ENCODE peak calls at places on chromosome 12, in five cellular contexts. One of them, this sample, is unnamed.

GRCh38 chr12:96343347-96343954 is 56.8 kb downstream of the CDK17 start:
- DNase-seq in keratinocyte: no peak
- DNase-seq in BJ: no peak
- DNase-seq in suprapubic skin: no peak
- DNase-seq in adrenal gland: no peak
- DNase-seq in this sample: no peak

GRCh38 chr12:77152623-77153193 is 87.3 kb upstream of the E2F7 start:
- DNase-seq in keratinocyte: no peak
- DNase-seq in BJ: no peak
- DNase-seq in suprapubic skin: no peak
- DNase-seq in adrenal gland: no peak
- DNase-seq in this sample: peak; percentile 35

GRCh38 chr12:132176920-132177551 is 32.8 kb downstream of the NOC4L start:
- DNase-seq in keratinocyte: no peak
- DNase-seq in BJ: no peak
- DNase-seq in suprapubic skin: no peak
- DNase-seq in adrenal gland: no peak
- DNase-seq in this sample: no peak

GRCh38 chr12:39173689-39174088 is 268.3 kb upstream of the CPNE8 start:
- DNase-seq in keratinocyte: no peak
- DNase-seq in BJ: no peak
- DNase-seq in suprapubic skin: no peak
- DNase-seq in adrenal gland: no peak
- DNase-seq in this sample: no peak

GRCh38 chr12:7137868-7138267 is 7.7 kb downstream of the CLSTN3 start:
- DNase-seq in keratinocyte: no peak
- DNase-seq in BJ: no peak
- DNase-seq in suprapubic skin: no peak
- DNase-seq in adrenal gland: no peak
- DNase-seq in this sample: peak; percentile 50

GRCh38 chr12:49489720-49490119 is 49.1 kb upstream of the KCNH3 start:
- DNase-seq in keratinocyte: no peak
- DNase-seq in BJ: peak; percentile 11
- DNase-seq in suprapubic skin: no peak
- DNase-seq in adrenal gland: peak; percentile 52
- DNase-seq in this sample: peak; percentile 97

GRCh38 chr12:89212339-89212771 is 139.9 kb downstream of the DUSP6 start:
- DNase-seq in keratinocyte: no peak
- DNase-seq in BJ: no peak
- DNase-seq in suprapubic skin: no peak
- DNase-seq in adrenal gland: peak; percentile 20
- DNase-seq in this sample: peak; percentile 31

GRCh38 chr12:51997156-51997555 is 9.6 kb upstream of the TAMALIN start:
- DNase-seq in keratinocyte: no peak
- DNase-seq in BJ: no peak
- DNase-seq in suprapubic skin: no peak
- DNase-seq in adrenal gland: no peak
- DNase-seq in this sample: no peak

GRCh38 chr12:68933564-68933893 is 558 bp upstream of the CPM start:
- DNase-seq in keratinocyte: no peak
- DNase-seq in BJ: no peak
- DNase-seq in suprapubic skin: no peak
- DNase-seq in adrenal gland: no peak
- DNase-seq in this sample: no peak

GRCh38 chr12:116427200-116427932 is 131.8 kb upstream of the MAP1LC3B2 start:
- DNase-seq in keratinocyte: no peak
- DNase-seq in BJ: no peak
- DNase-seq in suprapubic skin: no peak
- DNase-seq in adrenal gland: no peak
- DNase-seq in this sample: no peak

GRCh38 chr12:46617167-46617566 is 208.6 kb downstream of the SLC38A4 start:
- DNase-seq in keratinocyte: no peak
- DNase-seq in BJ: peak; percentile 58
- DNase-seq in suprapubic skin: peak; percentile 73
- DNase-seq in adrenal gland: peak; percentile 92
- DNase-seq in this sample: no peak

GRCh38 chr12:128190614-128191013 is 76.4 kb upstream of the TMEM132C start:
- DNase-seq in keratinocyte: no peak
- DNase-seq in BJ: no peak
- DNase-seq in suprapubic skin: no peak
- DNase-seq in adrenal gland: peak; percentile 53
- DNase-seq in this sample: no peak

GRCh38 chr12:88338486-88338885 is 196.4 kb downstream of the TMTC3 start:
- DNase-seq in keratinocyte: no peak
- DNase-seq in BJ: no peak
- DNase-seq in suprapubic skin: no peak
- DNase-seq in adrenal gland: no peak
- DNase-seq in this sample: peak; percentile 40

GRCh38 chr12:63965936-63966602 is 121.6 kb downstream of the SRGAP1 start:
- DNase-seq in keratinocyte: no peak
- DNase-seq in BJ: no peak
- DNase-seq in suprapubic skin: no peak
- DNase-seq in adrenal gland: no peak
- DNase-seq in this sample: no peak

GRCh38 chr12:103503546-103504480 is 8.0 kb upstream of the C12orf42 start:
- DNase-seq in keratinocyte: no peak
- DNase-seq in BJ: no peak
- DNase-seq in suprapubic skin: no peak
- DNase-seq in adrenal gland: no peak
- DNase-seq in this sample: peak; percentile 61

GRCh38 chr12:66627270-66627987 is 51.4 kb downstream of the GRIP1 start:
- DNase-seq in keratinocyte: no peak
- DNase-seq in BJ: no peak
- DNase-seq in suprapubic skin: no peak
- DNase-seq in adrenal gland: no peak
- DNase-seq in this sample: no peak

GRCh38 chr12:8508912-8509841 is 4.1 kb upstream of the CLEC4D start:
- DNase-seq in keratinocyte: no peak
- DNase-seq in BJ: no peak
- DNase-seq in suprapubic skin: no peak
- DNase-seq in adrenal gland: no peak
- DNase-seq in this sample: no peak

GRCh38 chr12:97097734-97098133 is 190.7 kb downstream of the NEDD1 start:
- DNase-seq in keratinocyte: no peak
- DNase-seq in BJ: no peak
- DNase-seq in suprapubic skin: no peak
- DNase-seq in adrenal gland: no peak
- DNase-seq in this sample: no peak

GRCh38 chr12:124837958-124838803 is 25.5 kb downstream of the SCARB1 start:
- DNase-seq in keratinocyte: peak; percentile 73
- DNase-seq in BJ: peak; percentile 95
- DNase-seq in suprapubic skin: peak; percentile 74
- DNase-seq in adrenal gland: peak; percentile 98
- DNase-seq in this sample: peak; percentile 96

GRCh38 chr12:63206494-63206893 is 55.5 kb upstream of the AVPR1A start:
- DNase-seq in keratinocyte: no peak
- DNase-seq in BJ: no peak
- DNase-seq in suprapubic skin: no peak
- DNase-seq in adrenal gland: no peak
- DNase-seq in this sample: no peak

DNA sequence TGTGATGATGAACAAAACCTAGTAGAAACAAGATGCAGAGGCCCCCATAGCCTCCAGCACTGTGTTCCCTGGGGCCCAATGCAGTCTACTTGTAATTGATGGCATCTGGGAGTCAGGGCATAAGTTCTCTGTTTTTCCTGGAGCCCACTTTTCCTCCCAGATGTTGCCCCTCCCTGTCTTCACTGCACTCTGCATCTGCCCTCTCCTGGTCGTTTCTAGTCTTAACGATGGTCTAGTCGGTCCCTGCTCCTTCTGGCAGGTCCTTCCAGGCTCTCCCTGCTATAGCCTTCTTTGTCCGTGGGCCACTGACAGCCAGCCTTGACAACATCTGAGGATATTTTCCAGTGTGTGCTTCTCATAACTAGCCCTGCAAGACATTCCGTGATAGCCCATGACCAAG is 208.3 kb downstream of the GXYLT1 start:
- DNase-seq in keratinocyte: no peak
- DNase-seq in BJ: no peak
- DNase-seq in suprapubic skin: no peak
- DNase-seq in adrenal gland: no peak
- DNase-seq in this sample: no peak
- TF ChIP-seq CTCF in keratinocyte: no peak
- TF ChIP-seq CTCF in BJ: no peak
- TF ChIP-seq CTCF in suprapubic skin: no peak
- TF ChIP-seq CTCF in adrenal gland: no peak
- TF ChIP-seq CTCF in this sample: no peak

DNA sequence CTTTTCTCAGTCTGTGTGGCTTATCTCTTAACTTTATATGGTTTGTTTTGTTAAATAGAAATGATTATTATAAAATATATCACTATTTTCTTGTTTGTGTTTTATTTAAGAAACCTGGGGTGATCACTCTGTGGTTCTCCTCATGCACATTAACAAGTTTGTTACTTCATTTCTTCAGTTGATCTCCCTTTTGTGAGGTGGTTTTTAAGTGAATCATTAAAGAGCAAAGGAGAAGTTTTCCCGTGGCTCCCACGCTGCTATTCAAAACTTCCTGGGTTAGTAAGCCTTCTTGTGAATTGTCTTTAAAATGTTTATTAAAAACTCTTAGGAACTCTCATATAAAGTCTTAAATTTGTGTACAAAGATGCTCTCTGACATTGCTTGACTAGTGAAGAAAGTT is 11.8 kb downstream of the ADIPOR2 start:
- DNase-seq in keratinocyte: no peak
- DNase-seq in BJ: no peak
- DNase-seq in suprapubic skin: no peak
- DNase-seq in adrenal gland: no peak
- DNase-seq in this sample: no peak
- H3K4me3 ChIP-seq in keratinocyte: no peak overlapping the region
- H3K4me3 ChIP-seq in BJ: no peak overlapping the region
- H3K4me3 ChIP-seq in suprapubic skin: no peak overlapping the region
- H3K4me3 ChIP-seq in adrenal gland: no peak overlapping the region
- H3K4me3 ChIP-seq in this sample: no peak overlapping the region

GRCh38 chr12:104712477-104712876 is 245.6 kb downstream of the SLC41A2 start:
- DNase-seq in keratinocyte: no peak
- DNase-seq in BJ: no peak
- DNase-seq in suprapubic skin: no peak
- DNase-seq in adrenal gland: no peak
- DNase-seq in this sample: no peak

GRCh38 chr12:104713444-104713843 is 244.6 kb downstream of the SLC41A2 start:
- DNase-seq in keratinocyte: no peak
- DNase-seq in BJ: no peak
- DNase-seq in suprapubic skin: no peak
- DNase-seq in adrenal gland: no peak
- DNase-seq in this sample: no peak

GRCh38 chr12:104710940-104711725 is 247.0 kb downstream of the SLC41A2 start:
- DNase-seq in keratinocyte: no peak
- DNase-seq in BJ: peak; percentile 85
- DNase-seq in suprapubic skin: no peak
- DNase-seq in adrenal gland: no peak
- DNase-seq in this sample: peak; percentile 7

GRCh38 chr12:104714369-104714768 is 243.7 kb downstream of the SLC41A2 start:
- DNase-seq in keratinocyte: no peak
- DNase-seq in BJ: no peak
- DNase-seq in suprapubic skin: no peak
- DNase-seq in adrenal gland: no peak
- DNase-seq in this sample: no peak

GRCh38 chr12:104712968-104713367 is 245.1 kb downstream of the SLC41A2 start:
- DNase-seq in keratinocyte: no peak
- DNase-seq in BJ: no peak
- DNase-seq in suprapubic skin: no peak
- DNase-seq in adrenal gland: no peak
- DNase-seq in this sample: no peak
- H3K36me3 ChIP-seq in keratinocyte: no peaks in the 10 kb centered on the region
- H3K36me3 ChIP-seq in BJ: no peaks in the 10 kb centered on the region
- H3K36me3 ChIP-seq in suprapubic skin: no peaks in the 10 kb centered on the region
- H3K36me3 ChIP-seq in adrenal gland: no peaks in the 10 kb centered on the region
- H3K36me3 ChIP-seq in this sample: no peaks in the 10 kb centered on the region

GRCh38 chr12:1429980-1430379 is 164.4 kb downstream of the FBXL14 start:
- DNase-seq in keratinocyte: no peak
- DNase-seq in BJ: peak; percentile 72
- DNase-seq in suprapubic skin: no peak
- DNase-seq in adrenal gland: no peak
- DNase-seq in this sample: no peak
- TF ChIP-seq CTCF in keratinocyte: no peak
- TF ChIP-seq CTCF in BJ: no peak
- TF ChIP-seq CTCF in suprapubic skin: no peak
- TF ChIP-seq CTCF in adrenal gland: no peak
- TF ChIP-seq CTCF in this sample: no peak

GRCh38 chr12:13387074-13387473 is 190.5 kb downstream of the EMP1 start:
- DNase-seq in keratinocyte: no peak
- DNase-seq in BJ: no peak
- DNase-seq in suprapubic skin: no peak
- DNase-seq in adrenal gland: no peak
- DNase-seq in this sample: peak; percentile 71
- H3K4me3 ChIP-seq in keratinocyte: no peak overlapping the region
- H3K4me3 ChIP-seq in BJ: no peak overlapping the region
- H3K4me3 ChIP-seq in suprapubic skin: no peak overlapping the region
- H3K4me3 ChIP-seq in adrenal gland: no peak overlapping the region
- H3K4me3 ChIP-seq in this sample: no peak overlapping the region

DNA sequence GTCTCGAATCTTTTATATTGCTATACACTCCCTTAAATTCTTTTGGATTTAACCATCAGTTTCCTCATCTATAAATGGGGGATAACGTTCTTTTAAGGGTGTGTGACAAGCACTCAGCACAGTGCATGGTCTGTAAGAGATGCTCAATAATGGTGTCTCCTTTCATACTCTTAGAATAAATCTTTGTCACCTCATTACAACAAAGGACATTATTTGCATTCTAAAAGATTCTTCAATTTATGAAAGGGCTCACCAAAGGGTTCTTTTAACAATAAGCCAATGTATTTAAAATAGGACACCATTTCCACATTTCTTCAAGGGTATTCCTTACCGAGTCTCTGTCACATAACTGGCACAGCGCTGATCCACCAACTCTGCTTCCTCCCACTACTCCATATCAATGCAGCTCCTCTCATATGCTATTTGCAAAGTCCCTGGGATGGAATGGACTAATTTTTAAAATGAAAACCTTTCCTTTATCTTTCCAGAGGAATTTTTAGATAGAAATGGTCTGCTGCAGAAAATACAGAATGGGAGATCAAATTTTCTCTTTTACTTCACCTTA is 29.2 kb upstream of the RIC8B start:
- DNase-seq in keratinocyte: no peak
- DNase-seq in BJ: no peak
- DNase-seq in suprapubic skin: no peak
- DNase-seq in adrenal gland: no peak
- DNase-seq in this sample: no peak
- H3K36me3 ChIP-seq in keratinocyte: no peaks in the 10 kb centered on the region
- H3K36me3 ChIP-seq in BJ: no peaks in the 10 kb centered on the region
- H3K36me3 ChIP-seq in suprapubic skin: no peaks in the 10 kb centered on the region
- H3K36me3 ChIP-seq in adrenal gland: no peaks in the 10 kb centered on the region
- H3K36me3 ChIP-seq in this sample: no peaks in the 10 kb centered on the region

GRCh38 chr12:44317651-44318126 is 481.8 kb downstream of the TMEM117 start:
- DNase-seq in keratinocyte: no peak
- DNase-seq in BJ: no peak
- DNase-seq in suprapubic skin: no peak
- DNase-seq in adrenal gland: no peak
- DNase-seq in this sample: peak; percentile 31
- TF ChIP-seq CTCF in keratinocyte: peak; percentile 64
- TF ChIP-seq CTCF in BJ: peak; percentile 58
- TF ChIP-seq CTCF in suprapubic skin: no peak
- TF ChIP-seq CTCF in adrenal gland: peak; percentile 9
- TF ChIP-seq CTCF in this sample: peak; percentile 52

GRCh38 chr12:57078519-57079404 is at the start of gene NEMP1:
- DNase-seq in keratinocyte: peak; percentile 100
- DNase-seq in BJ: peak; percentile 100
- DNase-seq in suprapubic skin: peak; percentile 97
- DNase-seq in adrenal gland: peak; percentile 99
- DNase-seq in this sample: peak; percentile 100
- H3K4me3 ChIP-seq in keratinocyte: peak within 1 kb of the TSS; percentile 84
- H3K4me3 ChIP-seq in BJ: peak within 1 kb of the TSS; percentile 77
- H3K4me3 ChIP-seq in suprapubic skin: peak within 1 kb of the TSS; percentile 86
- H3K4me3 ChIP-seq in adrenal gland: no peak within 1 kb of the TSS
- H3K4me3 ChIP-seq in this sample: peak within 1 kb of the TSS; percentile 79

This sample was measured in bronchial epithelial cell.